ENCODE peak calls at places on chromosome 2, in four cellular contexts. V, E, T and J are unnamed samples.
A peak's percentile ranks its signal among the peaks of the same experiment; 100 is the strongest.

GRCh38 chr2:237700583-237701032 is 73.2 kb downstream of the LRRFIP1 start:
- DNase-seq in V (peak; percentile 54), E (peak; percentile 91), T (peak; percentile 82), J (no peak)

GRCh38 chr2:147211484-147211883 is 633.3 kb upstream of the ACVR2A start:
- DNase-seq in V (no peak), E (no peak), T (no peak), J (no peak)

GRCh38 chr2:217467331-217467730 is 535.5 kb downstream of the TNS1 start:
- DNase-seq in V (no peak), E (peak; percentile 63), T (no peak), J (no peak)

GRCh38 chr2:111252436-111252835 is 131.7 kb downstream of the BCL2L11 start:
- DNase-seq in V (no peak), E (peak; percentile 25), T (no peak), J (no peak)

GRCh38 chr2:169768262-169768995 is 30.2 kb upstream of the SSB start:
- DNase-seq in V (no peak), E (no peak), T (peak; percentile 6), J (no peak)

GRCh38 chr2:65030933-65031332 is 25.3 kb upstream of the CEP68 start:
- DNase-seq in V (no peak), E (no peak), T (no peak), J (no peak)

GRCh38 chr2:51723716-51724115 is 691.8 kb upstream of the NRXN1 start:
- DNase-seq in V (no peak), E (peak; percentile 36), T (no peak), J (no peak)

GRCh38 chr2:107743274-107743673 is 83.4 kb upstream of the RGPD4 start:
- DNase-seq in V (no peak), E (no peak), T (no peak), J (no peak)